ENCODE peak calls at places on chromosomes 16 and 17, in ten cellular contexts. One of them, this sample, is unnamed.

GRCh38 chr17:27038676-27039075 is 255.2 kb upstream of the WSB1 start:
- DNase-seq in effector memory CD4-positive, alpha-beta T cell: no peak
- DNase-seq in Right ventricle myocardium superior: no peak
- DNase-seq in frontal cortex: no peak
- DNase-seq in AG04450: no peak
- DNase-seq in GDM1: peak; percentile 13
- DNase-seq in activated T-helper 9 cell treated with anti-CD3 and anti-CD28 coated beads, Interleukin-2, amount 50 U/mL, for 16 hours: no peak
- DNase-seq in HFF-Myc: no peak
- DNase-seq in RPMI8226: peak; percentile 14
- DNase-seq in left colon: no peak
- DNase-seq in this sample: no peak

GRCh38 chr17:75096082-75096625 is 8.4 kb downstream of the SLC16A5 start:
- DNase-seq in effector memory CD4-positive, alpha-beta T cell: no peak
- DNase-seq in Right ventricle myocardium superior: peak; percentile 81
- DNase-seq in frontal cortex: no peak
- DNase-seq in AG04450: no peak
- DNase-seq in GDM1: peak; percentile 83
- DNase-seq in activated T-helper 9 cell treated with anti-CD3 and anti-CD28 coated beads, Interleukin-2, amount 50 U/mL, for 16 hours: no peak
- DNase-seq in HFF-Myc: no peak
- DNase-seq in RPMI8226: peak; percentile 92
- DNase-seq in left colon: peak; percentile 92
- DNase-seq in this sample: peak; percentile 76

GRCh38 chr17:35117984-35118383 is 1.7 kb downstream of the RAD51D start:
- DNase-seq in effector memory CD4-positive, alpha-beta T cell: no peak
- DNase-seq in Right ventricle myocardium superior: no peak
- DNase-seq in frontal cortex: peak; percentile 29
- DNase-seq in AG04450: no peak
- DNase-seq in GDM1: peak; percentile 7
- DNase-seq in activated T-helper 9 cell treated with anti-CD3 and anti-CD28 coated beads, Interleukin-2, amount 50 U/mL, for 16 hours: no peak
- DNase-seq in HFF-Myc: no peak
- DNase-seq in RPMI8226: peak; percentile 56
- DNase-seq in left colon: no peak
- DNase-seq in this sample: no peak

GRCh38 chr16:28526201-28527099 is 12.3 kb downstream of the NUPR1 start:
- DNase-seq in effector memory CD4-positive, alpha-beta T cell: no peak
- DNase-seq in Right ventricle myocardium superior: no peak
- DNase-seq in frontal cortex: no peak
- DNase-seq in AG04450: no peak
- DNase-seq in GDM1: no peak
- DNase-seq in activated T-helper 9 cell treated with anti-CD3 and anti-CD28 coated beads, Interleukin-2, amount 50 U/mL, for 16 hours: no peak
- DNase-seq in HFF-Myc: no peak
- DNase-seq in RPMI8226: no peak
- DNase-seq in left colon: no peak
- DNase-seq in this sample: no peak

GRCh38 chr17:47726796-47727703 is 6.0 kb upstream of the TBX21 start:
- DNase-seq in effector memory CD4-positive, alpha-beta T cell: no peak
- DNase-seq in Right ventricle myocardium superior: no peak
- DNase-seq in frontal cortex: no peak
- DNase-seq in AG04450: no peak
- DNase-seq in GDM1: no peak
- DNase-seq in activated T-helper 9 cell treated with anti-CD3 and anti-CD28 coated beads, Interleukin-2, amount 50 U/mL, for 16 hours: no peak
- DNase-seq in HFF-Myc: no peak
- DNase-seq in RPMI8226: no peak
- DNase-seq in left colon: no peak
- DNase-seq in this sample: no peak

GRCh38 chr17:39617446-39618251 is 9.1 kb upstream of the PPP1R1B start:
- DNase-seq in effector memory CD4-positive, alpha-beta T cell: peak; percentile 9
- DNase-seq in Right ventricle myocardium superior: peak; percentile 78
- DNase-seq in frontal cortex: peak; percentile 81
- DNase-seq in AG04450: no peak
- DNase-seq in GDM1: peak; percentile 43
- DNase-seq in activated T-helper 9 cell treated with anti-CD3 and anti-CD28 coated beads, Interleukin-2, amount 50 U/mL, for 16 hours: peak; percentile 38
- DNase-seq in HFF-Myc: no peak
- DNase-seq in RPMI8226: peak; percentile 80
- DNase-seq in left colon: peak; percentile 80
- DNase-seq in this sample: peak; percentile 72

GRCh38 chr16:51864575-51864974 is 682.4 kb downstream of the TOX3 start:
- DNase-seq in effector memory CD4-positive, alpha-beta T cell: no peak
- DNase-seq in Right ventricle myocardium superior: no peak
- DNase-seq in frontal cortex: no peak
- DNase-seq in AG04450: no peak
- DNase-seq in GDM1: no peak
- DNase-seq in activated T-helper 9 cell treated with anti-CD3 and anti-CD28 coated beads, Interleukin-2, amount 50 U/mL, for 16 hours: no peak
- DNase-seq in HFF-Myc: no peak
- DNase-seq in RPMI8226: no peak
- DNase-seq in left colon: no peak
- DNase-seq in this sample: no peak

GRCh38 chr17:53061446-53061845 is 761.3 kb upstream of the KIF2B start:
- DNase-seq in effector memory CD4-positive, alpha-beta T cell: no peak
- DNase-seq in Right ventricle myocardium superior: no peak
- DNase-seq in frontal cortex: no peak
- DNase-seq in AG04450: no peak
- DNase-seq in GDM1: no peak
- DNase-seq in activated T-helper 9 cell treated with anti-CD3 and anti-CD28 coated beads, Interleukin-2, amount 50 U/mL, for 16 hours: no peak
- DNase-seq in HFF-Myc: no peak
- DNase-seq in RPMI8226: no peak
- DNase-seq in left colon: no peak
- DNase-seq in this sample: no peak

GRCh38 chr16:84643180-84643583 is 5.1 kb upstream of the KLHL36 start:
- DNase-seq in effector memory CD4-positive, alpha-beta T cell: no peak
- DNase-seq in Right ventricle myocardium superior: peak; percentile 89
- DNase-seq in frontal cortex: no peak
- DNase-seq in AG04450: peak; percentile 71
- DNase-seq in GDM1: no peak
- DNase-seq in activated T-helper 9 cell treated with anti-CD3 and anti-CD28 coated beads, Interleukin-2, amount 50 U/mL, for 16 hours: no peak
- DNase-seq in HFF-Myc: peak; percentile 80
- DNase-seq in RPMI8226: no peak
- DNase-seq in left colon: peak; percentile 64
- DNase-seq in this sample: peak; percentile 77

GRCh38 chr17:66543526-66543925 is 241.1 kb downstream of the PRKCA start:
- DNase-seq in effector memory CD4-positive, alpha-beta T cell: no peak
- DNase-seq in Right ventricle myocardium superior: no peak
- DNase-seq in frontal cortex: no peak
- DNase-seq in AG04450: no peak
- DNase-seq in GDM1: no peak
- DNase-seq in activated T-helper 9 cell treated with anti-CD3 and anti-CD28 coated beads, Interleukin-2, amount 50 U/mL, for 16 hours: no peak
- DNase-seq in HFF-Myc: no peak
- DNase-seq in RPMI8226: no peak
- DNase-seq in left colon: no peak
- DNase-seq in this sample: no peak

GRCh38 chr16:73432794-73433455 is 385.0 kb upstream of the ZFHX3 start:
- DNase-seq in effector memory CD4-positive, alpha-beta T cell: no peak
- DNase-seq in Right ventricle myocardium superior: no peak
- DNase-seq in frontal cortex: no peak
- DNase-seq in AG04450: no peak
- DNase-seq in GDM1: no peak
- DNase-seq in activated T-helper 9 cell treated with anti-CD3 and anti-CD28 coated beads, Interleukin-2, amount 50 U/mL, for 16 hours: no peak
- DNase-seq in HFF-Myc: no peak
- DNase-seq in RPMI8226: no peak
- DNase-seq in left colon: no peak
- DNase-seq in this sample: no peak

GRCh38 chr17:65088621-65089385 is 32.3 kb upstream of the GNA13 start:
- DNase-seq in effector memory CD4-positive, alpha-beta T cell: no peak
- DNase-seq in Right ventricle myocardium superior: no peak
- DNase-seq in frontal cortex: no peak
- DNase-seq in AG04450: no peak
- DNase-seq in GDM1: no peak
- DNase-seq in activated T-helper 9 cell treated with anti-CD3 and anti-CD28 coated beads, Interleukin-2, amount 50 U/mL, for 16 hours: no peak
- DNase-seq in HFF-Myc: no peak
- DNase-seq in RPMI8226: no peak
- DNase-seq in left colon: no peak
- DNase-seq in this sample: no peak

GRCh38 chr16:52611817-52612673 is 65.1 kb upstream of the TOX3 start:
- DNase-seq in effector memory CD4-positive, alpha-beta T cell: no peak
- DNase-seq in Right ventricle myocardium superior: no peak
- DNase-seq in frontal cortex: no peak
- DNase-seq in AG04450: no peak
- DNase-seq in GDM1: no peak
- DNase-seq in activated T-helper 9 cell treated with anti-CD3 and anti-CD28 coated beads, Interleukin-2, amount 50 U/mL, for 16 hours: no peak
- DNase-seq in HFF-Myc: no peak
- DNase-seq in RPMI8226: no peak
- DNase-seq in left colon: peak; percentile 70
- DNase-seq in this sample: no peak

GRCh38 chr16:85835227-85835751 is 35.8 kb downstream of the COX4I1 start:
- DNase-seq in effector memory CD4-positive, alpha-beta T cell: no peak
- DNase-seq in Right ventricle myocardium superior: no peak
- DNase-seq in frontal cortex: no peak
- DNase-seq in AG04450: no peak
- DNase-seq in GDM1: no peak
- DNase-seq in activated T-helper 9 cell treated with anti-CD3 and anti-CD28 coated beads, Interleukin-2, amount 50 U/mL, for 16 hours: no peak
- DNase-seq in HFF-Myc: no peak
- DNase-seq in RPMI8226: no peak
- DNase-seq in left colon: no peak
- DNase-seq in this sample: no peak

GRCh38 chr17:75697651-75698291 is 23.5 kb upstream of the ITGB4 start:
- DNase-seq in effector memory CD4-positive, alpha-beta T cell: no peak
- DNase-seq in Right ventricle myocardium superior: no peak
- DNase-seq in frontal cortex: no peak
- DNase-seq in AG04450: no peak
- DNase-seq in GDM1: no peak
- DNase-seq in activated T-helper 9 cell treated with anti-CD3 and anti-CD28 coated beads, Interleukin-2, amount 50 U/mL, for 16 hours: no peak
- DNase-seq in HFF-Myc: no peak
- DNase-seq in RPMI8226: no peak
- DNase-seq in left colon: no peak
- DNase-seq in this sample: no peak

GRCh38 chr16:47197536-47198179 is 53.9 kb upstream of the NETO2 start:
- DNase-seq in effector memory CD4-positive, alpha-beta T cell: no peak
- DNase-seq in Right ventricle myocardium superior: peak; percentile 75
- DNase-seq in frontal cortex: no peak
- DNase-seq in AG04450: no peak
- DNase-seq in GDM1: no peak
- DNase-seq in activated T-helper 9 cell treated with anti-CD3 and anti-CD28 coated beads, Interleukin-2, amount 50 U/mL, for 16 hours: no peak
- DNase-seq in HFF-Myc: no peak
- DNase-seq in RPMI8226: no peak
- DNase-seq in left colon: no peak
- DNase-seq in this sample: peak; percentile 62

GRCh38 chr16:70453891-70454220 is 539 bp upstream of the FCSK start:
- DNase-seq in effector memory CD4-positive, alpha-beta T cell: no peak
- DNase-seq in Right ventricle myocardium superior: no peak
- DNase-seq in frontal cortex: no peak
- DNase-seq in AG04450: no peak
- DNase-seq in GDM1: no peak
- DNase-seq in activated T-helper 9 cell treated with anti-CD3 and anti-CD28 coated beads, Interleukin-2, amount 50 U/mL, for 16 hours: no peak
- DNase-seq in HFF-Myc: no peak
- DNase-seq in RPMI8226: no peak
- DNase-seq in left colon: no peak
- DNase-seq in this sample: no peak

GRCh38 chr17:36016555-36016954 is 1.2 kb downstream of the CCL23 start:
- DNase-seq in effector memory CD4-positive, alpha-beta T cell: no peak
- DNase-seq in Right ventricle myocardium superior: no peak
- DNase-seq in frontal cortex: no peak
- DNase-seq in AG04450: no peak
- DNase-seq in GDM1: no peak
- DNase-seq in activated T-helper 9 cell treated with anti-CD3 and anti-CD28 coated beads, Interleukin-2, amount 50 U/mL, for 16 hours: no peak
- DNase-seq in HFF-Myc: no peak
- DNase-seq in RPMI8226: no peak
- DNase-seq in left colon: no peak
- DNase-seq in this sample: no peak

GRCh38 chr17:1455291-1455747 is 713 bp downstream of the CRK start:
- DNase-seq in effector memory CD4-positive, alpha-beta T cell: no peak
- DNase-seq in Right ventricle myocardium superior: peak; percentile 82
- DNase-seq in frontal cortex: peak; percentile 55
- DNase-seq in AG04450: no peak
- DNase-seq in GDM1: no peak
- DNase-seq in activated T-helper 9 cell treated with anti-CD3 and anti-CD28 coated beads, Interleukin-2, amount 50 U/mL, for 16 hours: peak; percentile 19
- DNase-seq in HFF-Myc: peak; percentile 46
- DNase-seq in RPMI8226: peak; percentile 58
- DNase-seq in left colon: peak; percentile 56
- DNase-seq in this sample: peak; percentile 81

This sample was measured in left cardiac atrium.